ENCODE peak calls at places on chromosomes 1 and 21, in five cellular contexts. G is left ventricle myocardium inferior, T is HT-29, Q is dermis microvascular lymphatic vessel endothelial cell, P is lung microvascular endothelial cell. X is an unnamed sample.

GRCh38 chr1:246460411-246460810 is 46.7 kb downstream of the SMYD3 start:
- DNase-seq in T (no peak), Q (no peak), P (no peak), G (no peak), X (no peak)

GRCh38 chr1:9676815-9677393 is 25.4 kb downstream of the PIK3CD start:
- DNase-seq in G (no peak), T (no peak), P (no peak), Q (no peak), X (no peak)

GRCh38 chr1:26538480-26539412 is 9.2 kb downstream of the RPS6KA1 start:
- DNase-seq in T (peak; percentile 61), Q (peak; percentile 30), P (peak; percentile 70), G (no peak), X (peak; percentile 68)

GRCh38 chr1:94130851-94131595 is 10.1 kb upstream of the ABCA4 start:
- DNase-seq in G (no peak), Q (peak; percentile 91), T (no peak), P (peak; percentile 73), X (peak; percentile 31)

GRCh38 chr1:66563094-66563800 is 29.3 kb downstream of the SGIP1 start:
- DNase-seq in Q (peak; percentile 94), G (no peak), P (peak; percentile 96), T (no peak), X (peak; percentile 97)

GRCh38 chr21:41164981-41165650 is 2.8 kb upstream of the BACE2 start:
- DNase-seq in T (peak; percentile 48), P (peak; percentile 83), Q (peak; percentile 74), G (no peak), X (peak; percentile 95)

GRCh38 chr1:235902638-235903542 is 36.2 kb upstream of the LYST start:
- DNase-seq in T (peak; percentile 90), P (no peak), G (no peak), Q (no peak), X (peak; percentile 46)

GRCh38 chr1:169486281-169486904 is 649 bp upstream of the SLC19A2 start:
- DNase-seq in Q (no peak), T (no peak), P (peak; percentile 3), G (no peak), X (no peak)

GRCh38 chr1:233143266-233143665 is 152.3 kb downstream of the PCNX2 start:
- DNase-seq in P (no peak), G (no peak), T (no peak), Q (no peak), X (no peak)

GRCh38 chr1:199463521-199464127 is 563.9 kb upstream of the NR5A2 start:
- DNase-seq in P (peak; percentile 69), Q (peak; percentile 46), G (no peak), T (peak; percentile 79), X (peak; percentile 85)

GRCh38 chr1:198880818-198881597 is 242.2 kb downstream of the PTPRC start:
- DNase-seq in P (peak; percentile 11), T (peak; percentile 58), Q (no peak), G (no peak), X (peak; percentile 78)

GRCh38 chr1:211675230-211676105 is at the start of gene NEK2:
- DNase-seq in G (peak; percentile 85), Q (peak; percentile 83), T (peak; percentile 99), P (peak; percentile 92), X (peak; percentile 93)

GRCh38 chr1:101203812-101204540 is 32.8 kb upstream of the S1PR1 start:
- DNase-seq in T (no peak), Q (no peak), P (no peak), G (no peak), X (peak; percentile 73)

GRCh38 chr1:17485280-17485679 is 45.8 kb upstream of the RCC2 start:
- DNase-seq in Q (peak; percentile 18), T (no peak), G (no peak), P (peak; percentile 53), X (peak; percentile 48)

GRCh38 chr1:234768569-234769283 is 158.7 kb upstream of the IRF2BP2 start:
- DNase-seq in T (no peak), Q (no peak), P (no peak), G (no peak), X (no peak)

GRCh38 chr1:42734201-42735035 is 5.6 kb downstream of the CLDN19 start:
- DNase-seq in T (no peak), G (no peak), P (no peak), Q (no peak), X (no peak)

GRCh38 chr1:11453742-11454442 is 25.1 kb upstream of the DISP3 start:
- DNase-seq in P (no peak), G (no peak), Q (no peak), T (no peak), X (no peak)

GRCh38 chr1:8026153-8026975 is at the start of gene ERRFI1:
- DNase-seq in T (peak; percentile 91), P (peak; percentile 98), Q (peak; percentile 85), G (peak; percentile 97), X (peak; percentile 97)

GRCh38 chr1:106568161-106568560 is 488.3 kb upstream of the PRMT6 start:
- DNase-seq in T (peak; percentile 9), Q (no peak), G (no peak), P (no peak), X (no peak)

GRCh38 chr1:43521716-43522115 is 9.0 kb upstream of the PTPRF start:
- DNase-seq in T (no peak), Q (no peak), P (no peak), G (no peak), X (no peak)

GRCh38 chr1:154973344-154974085 is 966 bp upstream of the CKS1B start:
- DNase-seq in P (peak; percentile 97), T (peak; percentile 99), G (peak; percentile 96), Q (peak; percentile 93), X (peak; percentile 99)

GRCh38 chr1:23168462-23169218 is at the start of gene LUZP1:
- DNase-seq in P (peak; percentile 96), Q (peak; percentile 83), G (peak; percentile 90), T (peak; percentile 95), X (peak; percentile 95)

GRCh38 chr1:216310776-216311175 is 112.5 kb downstream of the USH2A start:
- DNase-seq in Q (no peak), G (no peak), T (peak; percentile 38), P (peak; percentile 11), X (no peak)

GRCh38 chr1:221022331-221022730 is 143.1 kb downstream of the HLX start:
- DNase-seq in G (no peak), P (no peak), Q (no peak), T (no peak), X (no peak)

GRCh38 chr1:93735722-93736121 is 54.1 kb upstream of the BCAR3 start:
- DNase-seq in P (no peak), Q (no peak), G (no peak), T (no peak), X (no peak)

GRCh38 chr1:30698401-30698981 is 24.9 kb downstream of the MATN1 start:
- DNase-seq in Q (no peak), G (no peak), P (no peak), T (no peak), X (no peak)

GRCh38 chr1:54331843-54332688 is 74.1 kb downstream of the SSBP3 start:
- DNase-seq in T (no peak), G (no peak), P (no peak), Q (no peak), X (no peak)

GRCh38 chr1:47791879-47792608 is 205.1 kb downstream of the TRABD2B start:
- DNase-seq in Q (no peak), P (peak; percentile 43), T (no peak), G (no peak), X (no peak)

GRCh38 chr1:150021191-150021688 is 10.7 kb upstream of the OTUD7B start:
- DNase-seq in T (peak; percentile 79), Q (peak; percentile 10), P (peak; percentile 59), G (no peak), X (peak; percentile 5)

GRCh38 chr1:232227171-232227740 is 402.7 kb downstream of the SIPA1L2 start:
- DNase-seq in T (no peak), P (no peak), Q (no peak), G (no peak), X (peak; percentile 28)

GRCh38 chr1:203076031-203076511 is 9.7 kb downstream of the MYOG start:
- DNase-seq in Q (no peak), P (no peak), T (no peak), G (no peak), X (no peak)

GRCh38 chr1:226870323-226871046 is at the start of gene PSEN2:
- DNase-seq in Q (no peak), P (peak; percentile 66), T (peak; percentile 68), G (peak; percentile 76), X (peak; percentile 55)

GRCh38 chr21:45906859-45907258 is 74.7 kb upstream of the COL6A1 start:
- DNase-seq in P (no peak), Q (no peak), G (no peak), T (no peak), X (no peak)

GRCh38 chr1:224539971-224540370 is 76.1 kb upstream of the CNIH3 start:
- DNase-seq in P (no peak), T (no peak), G (no peak), Q (no peak), X (peak; percentile 20)